ENCODE peak calls at places on chromosome 19, in six cellular contexts. T is uterus, M is AG04450, E is kidney epithelial cell, P is stomach, G is heart left ventricle. N is an unnamed sample.

GRCh38 chr19:41792513-41793413 is 3.6 kb upstream of the CEACAM3 start:
- DNase-seq in P (peak; percentile 61), M (no peak), T (no peak), E (no peak), G (peak; percentile 67), N (no peak)

GRCh38 chr19:45253396-45254027 is 2.4 kb downstream of the MARK4 start:
- DNase-seq in P (no peak), M (no peak), E (peak; percentile 21), G (no peak), T (no peak), N (no peak)

GRCh38 chr19:38055655-38056521 is 148.9 kb downstream of the SIPA1L3 start:
- DNase-seq in E (no peak), T (no peak), G (no peak), P (no peak), M (no peak), N (no peak)

GRCh38 chr19:51127755-51128154 is 3.0 kb downstream of the SIGLEC9 start:
- DNase-seq in P (no peak), G (no peak), E (no peak), T (no peak), M (no peak), N (peak; percentile 42)

GRCh38 chr19:45577111-45577905 is 7.3 kb downstream of the OPA3 start:
- DNase-seq in G (peak; percentile 65), E (peak; percentile 86), P (peak; percentile 71), M (peak; percentile 80), T (no peak), N (no peak)

GRCh38 chr19:29622191-29623070 is 16.3 kb downstream of the POP4 start:
- DNase-seq in T (no peak), E (no peak), M (no peak), G (peak; percentile 44), P (no peak), N (no peak)

GRCh38 chr19:37885392-37885791 is 21.0 kb downstream of the WDR87 start:
- DNase-seq in M (no peak), G (no peak), E (no peak), T (no peak), P (no peak), N (no peak)

GRCh38 chr19:6801397-6802086 is 29.0 kb downstream of the VAV1 start:
- DNase-seq in P (peak; percentile 65), G (peak; percentile 87), E (no peak), M (no peak), T (peak; percentile 21), N (peak; percentile 47)

GRCh38 chr19:30350995-30351394 is 21.2 kb upstream of the ZNF536 start:
- DNase-seq in G (no peak), M (no peak), P (no peak), T (no peak), E (no peak), N (no peak)

GRCh38 chr19:48102870-48103751 is 7.5 kb downstream of the PLA2G4C start:
- DNase-seq in M (no peak), E (no peak), P (no peak), T (no peak), G (no peak), N (no peak)

GRCh38 chr19:45160870-45161714 is at the start of gene NKPD1:
- DNase-seq in T (no peak), E (no peak), M (no peak), G (no peak), P (peak; percentile 82), N (no peak)

GRCh38 chr19:49106648-49107135 is 7.5 kb upstream of the LIN7B start:
- DNase-seq in E (no peak), P (peak; percentile 60), T (no peak), M (no peak), G (no peak), N (peak; percentile 71)

DNA sequence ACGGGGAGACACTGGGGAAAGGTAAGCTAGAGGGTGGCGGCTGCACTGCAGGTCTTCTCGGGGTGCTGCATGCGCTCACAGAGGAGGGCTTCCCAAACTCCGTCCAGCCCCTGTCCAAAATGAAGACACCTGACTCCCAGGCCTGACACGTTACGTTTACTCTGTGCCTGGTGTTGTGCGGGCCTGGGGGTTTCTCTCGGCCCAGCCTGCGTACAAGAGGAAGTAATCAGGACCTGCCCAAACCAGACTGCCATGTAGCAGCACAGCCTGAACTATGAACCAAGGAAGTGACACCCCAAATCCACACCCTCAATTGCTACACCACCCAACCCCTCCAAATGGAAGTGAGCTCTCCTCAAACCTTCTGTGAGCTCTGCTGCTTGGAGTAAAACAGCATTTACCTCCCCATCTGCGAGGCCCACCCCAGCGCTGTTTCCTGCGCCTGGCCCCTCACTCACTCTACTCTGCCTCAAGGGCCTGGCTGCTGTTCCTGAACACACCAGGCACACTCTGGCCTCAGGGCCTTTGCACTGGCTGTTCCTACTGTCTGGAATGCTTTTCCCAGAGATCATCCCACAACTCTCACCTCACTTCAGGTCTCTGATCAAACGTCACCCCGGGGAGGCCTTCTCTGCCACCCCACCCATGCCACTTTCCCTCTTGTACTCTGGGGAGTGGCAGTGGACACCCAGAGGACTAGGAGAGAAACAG is 3.0 kb downstream of the HSPBP1 start:
- DNase-seq in M (no peak), E (no peak), G (no peak), T (no peak), P (no peak), N (no peak)
- TF ChIP-seq CTCF in M (no peak), E (no peak), G (no peak), T (no peak), P (no peak), N (no peak)

GRCh38 chr19:2251577-2252480 is 2.7 kb downstream of the AMH start:
- DNase-seq in G (peak; percentile 61), T (no peak), E (no peak), P (no peak), M (no peak), N (no peak)
- TF ChIP-seq CTCF in G (no peak), T (no peak), E (no peak), P (no peak), M (no peak), N (no peak)

GRCh38 chr19:3882041-3882384 is 1.5 kb downstream of the ATCAY start:
- DNase-seq in P (no peak), G (no peak), M (no peak), T (no peak), E (no peak), N (no peak)

GRCh38 chr19:3880471-3881271 is at the start of gene ATCAY:
- DNase-seq in P (no peak), T (no peak), M (no peak), G (no peak), E (no peak), N (peak; percentile 81)

GRCh38 chr19:3881272-3882040 is 971 bp downstream of the ATCAY start:
- DNase-seq in T (no peak), G (no peak), M (no peak), P (no peak), E (no peak), N (no peak)

GRCh38 chr19:3879656-3880055 is 829 bp upstream of the ATCAY start:
- DNase-seq in P (no peak), G (no peak), M (no peak), E (no peak), T (no peak), N (no peak)
- TF ChIP-seq CTCF in P (no peak), G (no peak), M (no peak), E (no peak), T (no peak), N (no peak)

DNA sequence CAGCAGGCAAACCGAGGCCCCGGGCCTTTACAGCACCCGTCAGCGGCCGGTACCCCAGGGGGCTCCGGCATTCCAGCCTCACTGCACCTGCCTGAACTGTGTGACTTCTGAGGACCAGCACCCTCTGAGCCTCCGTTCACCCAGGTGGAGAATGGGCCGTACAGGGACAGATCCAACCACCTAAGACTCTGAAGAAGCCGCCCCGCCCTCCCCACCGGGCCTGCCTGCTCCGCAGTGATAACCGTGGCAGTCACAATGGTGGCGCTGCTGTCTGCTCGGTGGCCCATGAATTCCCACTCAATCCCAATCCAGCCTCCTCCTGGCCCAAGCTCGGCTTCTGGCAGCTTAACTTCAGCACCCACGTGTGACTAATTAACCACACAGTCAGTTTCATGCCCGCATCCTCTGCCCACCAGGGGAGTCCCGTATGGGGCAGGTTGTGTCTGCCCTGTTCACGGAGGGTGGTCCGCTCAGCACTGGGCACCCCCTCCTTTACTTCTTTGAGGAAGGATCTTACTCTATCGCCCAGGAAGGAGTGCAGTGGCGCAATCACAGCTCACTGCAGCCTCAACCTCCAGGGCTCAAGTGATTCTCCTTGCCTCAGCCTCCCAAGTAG is 3.4 kb downstream of the TCF3 start:
- DNase-seq in M (no peak), P (no peak), T (no peak), G (peak; percentile 49), E (no peak), N (no peak)
- TF ChIP-seq CTCF in M (no peak), P (no peak), T (no peak), G (no peak), E (peak; percentile 5), N (no peak)

DNA sequence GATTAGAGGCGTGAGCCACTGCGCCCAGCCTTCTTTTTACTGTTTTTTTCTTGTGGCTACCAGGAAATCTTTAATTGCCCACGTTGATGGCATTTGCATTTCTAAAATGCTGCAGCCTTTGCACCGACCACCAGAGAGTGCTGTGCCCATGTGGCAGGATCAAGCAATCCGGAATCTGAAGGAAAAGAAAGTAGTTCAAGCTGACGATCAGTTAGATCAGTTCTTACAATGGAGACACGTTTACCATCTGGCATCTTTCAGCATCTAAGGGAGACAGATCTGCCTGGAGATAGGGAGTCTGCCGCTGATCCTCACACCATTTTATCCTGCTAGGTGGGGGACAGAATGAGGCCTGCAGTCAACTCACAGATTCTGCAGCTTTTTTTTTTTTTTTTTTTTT is 19.9 kb downstream of the TINCR start:
- DNase-seq in E (no peak), P (peak; percentile 31), M (peak; percentile 13), G (no peak), T (no peak), N (no peak)
- TF ChIP-seq CTCF in E (peak; percentile 49), P (peak; percentile 20), M (peak; percentile 70), G (no peak), T (no peak), N (peak; percentile 41)

DNA sequence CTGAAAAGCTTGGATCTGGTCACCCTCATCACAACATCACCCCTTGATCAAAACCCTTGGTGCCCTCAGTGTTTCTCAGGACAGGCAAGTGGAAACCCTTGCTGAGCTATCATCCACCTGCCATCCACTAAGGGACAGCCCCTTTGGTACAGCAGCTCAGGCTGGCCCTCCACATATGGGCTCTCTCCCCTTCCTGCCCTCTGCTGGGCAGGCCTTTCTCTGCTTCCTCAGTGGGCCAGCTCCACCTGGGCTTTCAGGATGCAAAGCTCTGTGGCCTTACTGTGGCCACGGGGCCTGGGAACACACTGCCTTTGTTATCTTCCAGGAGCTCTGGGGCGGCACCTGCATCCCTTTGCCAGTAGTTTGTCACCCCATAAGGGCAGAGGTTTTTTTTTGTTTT is 4.9 kb downstream of the SUGP1 start:
- DNase-seq in T (no peak), E (no peak), P (no peak), G (no peak), M (no peak), N (no peak)
- TF ChIP-seq CTCF in T (no peak), E (no peak), P (no peak), G (no peak), M (no peak), N (no peak)

GRCh38 chr19:53365899-53366493 is 491 bp downstream of the ZNF525 start:
- DNase-seq in P (no peak), M (no peak), G (no peak), E (no peak), T (no peak), N (no peak)

GRCh38 chr19:53365134-53365898 is at the start of gene ZNF525:
- DNase-seq in P (peak; percentile 97), G (peak; percentile 95), M (no peak), T (peak; percentile 92), E (peak; percentile 32), N (peak; percentile 81)
- TF ChIP-seq CTCF in P (peak; percentile 54), G (peak; percentile 7), M (peak; percentile 16), T (no peak), E (peak; percentile 32), N (no peak)